ENCODE peak calls at places on chromosome 16, in six cellular contexts. J, O, D, N, Z and P are unnamed samples.

GRCh38 chr16:48347980-48348379 is 37.2 kb downstream of the SIAH1 start:
- DNase-seq in J (no peak), O (no peak), D (no peak), N (no peak), Z (no peak), P (no peak)

GRCh38 chr16:3878610-3879009 is 1.9 kb downstream of the CREBBP start:
- DNase-seq in J (no peak), O (no peak), D (peak), N (peak), Z (no peak), P (peak)

GRCh38 chr16:68074850-68075249 is 10.3 kb upstream of the NFATC3 start:
- DNase-seq in J (no peak), O (no peak), D (no peak), N (no peak), Z (peak), P (no peak)

GRCh38 chr16:26985100-26986065 is 81.3 kb upstream of the C16orf82 start:
- DNase-seq in J (no peak), O (no peak), D (no peak), N (no peak), Z (no peak), P (no peak)

GRCh38 chr16:82651921-82652601 is 25.3 kb downstream of the CDH13 start:
- DNase-seq in J (no peak), O (no peak), D (no peak), N (no peak), Z (no peak), P (no peak)

GRCh38 chr16:57623251-57624043 is 5.0 kb upstream of the ADGRG1 start:
- DNase-seq in J (no peak), O (peak), D (peak), N (no peak), Z (peak), P (peak)

GRCh38 chr16:66740010-66740409 is 11.4 kb downstream of the DYNC1LI2 start:
- DNase-seq in J (no peak), O (no peak), D (peak), N (no peak), Z (no peak), P (peak)

GRCh38 chr16:2842340-2843000 is 12.4 kb downstream of the ZG16B start:
- DNase-seq in J (peak), O (peak), D (peak), N (no peak), Z (peak), P (peak)

GRCh38 chr16:19005561-19006445 is 22.1 kb downstream of the TMC7 start:
- DNase-seq in J (no peak), O (peak), D (peak), N (peak), Z (peak), P (peak)

GRCh38 chr16:1691956-1692355 is 13.9 kb downstream of the JPT2 start:
- DNase-seq in J (no peak), O (no peak), D (peak), N (peak), Z (no peak), P (peak)

DNA sequence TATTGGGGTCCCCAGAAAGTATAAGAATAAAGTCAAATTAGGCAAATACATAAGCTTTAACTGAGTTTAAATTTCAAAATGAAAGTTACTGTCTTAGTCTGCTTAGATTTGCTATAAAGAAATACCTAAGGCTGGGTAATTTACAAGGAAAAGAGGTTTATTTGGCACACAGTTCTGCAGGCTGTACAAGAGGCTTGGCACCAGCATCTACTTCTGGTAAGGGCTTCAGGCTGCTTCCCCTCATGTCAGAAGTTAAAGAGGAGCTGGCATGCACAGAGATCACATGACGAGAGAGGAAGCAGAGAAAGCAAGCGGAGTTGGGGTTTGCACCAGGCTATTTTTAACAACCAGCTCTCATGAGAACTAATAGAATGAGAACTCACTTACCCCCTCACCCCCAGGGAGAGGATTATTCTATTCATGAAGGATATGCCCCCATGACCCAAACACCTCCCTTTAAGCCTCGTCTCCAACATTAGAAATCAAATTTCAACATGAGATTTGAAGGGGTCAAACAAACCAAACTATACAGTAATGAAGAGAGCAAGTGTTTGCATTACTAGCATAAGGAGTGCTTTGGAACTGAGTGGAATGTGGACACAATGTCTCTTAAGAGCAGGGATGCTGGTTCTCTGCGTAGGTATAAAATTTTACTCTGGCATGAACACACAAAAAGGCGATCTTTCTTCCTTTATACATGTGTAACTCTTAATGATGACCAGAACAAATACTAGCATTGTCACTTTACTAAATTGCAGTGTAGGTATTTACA is 292.8 kb upstream of the PMFBP1 start:
- DNase-seq in J (no peak), O (no peak), D (no peak), N (no peak), Z (no peak), P (no peak)
- TF ChIP-seq CTCF in J (no peak), O (no peak), D (no peak), N (no peak), Z (no peak), P (no peak)

GRCh38 chr16:81635336-81635947 is 143.6 kb upstream of the PLCG2 start:
- DNase-seq in J (no peak), O (no peak), D (no peak), N (no peak), Z (no peak), P (no peak)

GRCh38 chr16:81633680-81634379 is 145.3 kb upstream of the PLCG2 start:
- DNase-seq in J (no peak), O (no peak), D (no peak), N (no peak), Z (no peak), P (no peak)

GRCh38 chr16:81634380-81635121 is 144.5 kb upstream of the PLCG2 start:
- DNase-seq in J (no peak), O (no peak), D (peak), N (no peak), Z (no peak), P (peak)

GRCh38 chr16:81632392-81633146 is 146.5 kb upstream of the PLCG2 start:
- DNase-seq in J (peak), O (no peak), D (peak), N (peak), Z (peak), P (peak)

GRCh38 chr16:81633147-81633619 is 145.9 kb upstream of the PLCG2 start:
- DNase-seq in J (no peak), O (no peak), D (no peak), N (no peak), Z (no peak), P (no peak)
- TF ChIP-seq CTCF in J (no peak), O (no peak), D (no peak), N (no peak), Z (peak), P (peak)

GRCh38 chr16:8923199-8923598 is 40.5 kb downstream of the USP7 start:
- DNase-seq in J (no peak), O (no peak), D (no peak), N (no peak), Z (no peak), P (no peak)
- TF ChIP-seq CTCF in J (no peak), O (no peak), D (no peak), N (no peak), Z (no peak), P (no peak)

GRCh38 chr16:87233928-87234327 is 83.3 kb downstream of the C16orf95 start:
- DNase-seq in J (no peak), O (no peak), D (peak), N (peak), Z (no peak), P (peak)
- TF ChIP-seq CTCF in J (no peak), O (no peak), D (peak), N (peak), Z (no peak), P (peak)

DNA sequence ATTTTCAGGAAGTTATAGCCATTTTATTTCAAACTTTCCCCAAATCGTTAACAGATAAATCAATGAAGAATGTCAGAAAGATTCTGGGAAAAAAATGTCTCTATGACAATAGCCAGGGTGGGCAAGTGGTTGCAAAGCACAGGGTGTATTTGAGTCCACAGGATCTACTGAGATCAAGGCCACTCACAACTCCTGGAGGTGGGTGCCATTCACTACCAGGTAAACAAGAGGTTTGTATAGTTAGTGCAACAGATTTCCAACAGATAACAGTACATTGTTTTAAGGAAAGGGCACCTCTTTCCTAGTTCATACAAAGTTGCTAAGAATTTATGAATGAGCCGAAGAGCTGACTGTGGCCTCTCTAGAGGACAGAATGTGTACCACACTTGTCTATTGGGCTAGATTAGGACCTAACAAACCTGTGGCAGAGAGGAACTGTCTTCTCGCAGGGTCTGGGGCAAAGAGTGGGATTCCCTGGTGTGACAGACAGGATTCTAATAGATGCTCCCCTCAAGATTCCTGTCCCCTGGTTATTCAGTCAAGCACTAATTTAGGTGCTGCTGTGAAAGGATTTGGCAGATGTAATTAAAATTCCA is 52.0 kb upstream of the ZNF629 start:
- DNase-seq in J (no peak), O (no peak), D (no peak), N (no peak), Z (no peak), P (no peak)
- TF ChIP-seq CTCF in J (no peak), O (no peak), D (peak), N (no peak), Z (no peak), P (no peak)

GRCh38 chr16:29978081-29978480 is 4.4 kb downstream of the TAOK2 start:
- DNase-seq in J (no peak), O (no peak), D (no peak), N (no peak), Z (no peak), P (no peak)

GRCh38 chr16:29974291-29975133 is 844 bp downstream of the TAOK2 start:
- DNase-seq in J (no peak), O (peak), D (peak), N (no peak), Z (no peak), P (no peak)

GRCh38 chr16:29975134-29975538 is 1.5 kb downstream of the TAOK2 start:
- DNase-seq in J (no peak), O (no peak), D (no peak), N (no peak), Z (no peak), P (no peak)

GRCh38 chr16:29977063-29977462 is 3.4 kb downstream of the TAOK2 start:
- DNase-seq in J (no peak), O (peak), D (no peak), N (no peak), Z (no peak), P (no peak)

DNA sequence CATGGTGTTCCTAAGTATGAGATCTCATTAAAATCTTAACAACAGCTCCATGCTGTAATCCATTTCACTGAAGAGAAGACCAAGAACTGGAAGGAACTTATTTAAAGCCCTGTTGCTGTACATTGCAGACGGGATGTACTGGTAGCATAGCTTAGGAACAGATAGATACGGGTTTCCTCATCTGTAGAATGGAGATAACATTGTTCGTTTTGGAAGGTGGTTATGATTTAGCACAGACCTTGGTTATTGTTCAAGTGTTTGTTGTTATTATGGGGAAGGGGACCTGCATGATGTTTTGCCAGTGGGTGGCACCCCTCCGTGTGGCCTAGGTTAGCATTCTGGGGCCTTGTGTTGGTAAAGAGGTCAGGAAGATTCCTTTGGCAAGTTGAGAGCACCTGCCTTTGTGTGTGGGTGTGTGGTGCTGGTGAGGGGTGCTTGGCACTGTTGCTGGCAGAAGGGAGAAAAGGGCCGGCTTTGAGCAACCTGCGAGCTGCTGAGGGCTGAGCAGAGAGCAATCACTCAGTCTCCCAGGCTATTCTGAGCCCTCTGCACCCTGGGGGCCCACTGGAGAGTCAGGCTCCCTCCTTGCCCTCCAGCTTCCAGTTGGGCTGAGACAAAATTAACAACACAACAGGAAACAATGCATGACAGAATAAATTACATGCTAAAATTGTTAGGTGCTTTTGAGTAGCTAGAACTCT is 2.3 kb downstream of the TAOK2 start:
- DNase-seq in J (no peak), O (no peak), D (peak), N (no peak), Z (no peak), P (no peak)
- TF ChIP-seq CTCF in J (no peak), O (no peak), D (no peak), N (no peak), Z (no peak), P (no peak)